ENCODE peak calls at places on chromosomes 6 and 20, in four cellular contexts. D is mesendoderm; I is pancreas; S is naive thymus-derived CD4-positive, alpha-beta T cell. H is an unnamed sample. For H3K27me3, the result is how much of the 10 kb centered on the place peaks cover.

GRCh38 chr6:15987569-15987968 is 141.3 kb upstream of the MYLIP start:
- DNase-seq in D (peak), I (no peak), S (no peak), H (no peak)

GRCh38 chr20:51678041-51678697 is 90.0 kb downstream of the ATP9A start:
- DNase-seq in D (no peak), S (no peak), I (no peak), H (no peak)

GRCh38 chr6:70725817-70726413 is 58.2 kb downstream of the SMAP1 start:
- DNase-seq in I (no peak), S (no peak), D (peak), H (no peak)

GRCh38 chr20:11305406-11305805 is 612.3 kb upstream of the BTBD3 start:
- DNase-seq in S (no peak), I (no peak), D (peak), H (no peak)

GRCh38 chr20:41879151-41879550 is 261.0 kb upstream of the CHD6 start:
- DNase-seq in D (peak), I (no peak), S (no peak), H (no peak)

GRCh38 chr20:45361794-45362193 is 1.2 kb upstream of the SYS1 start:
- DNase-seq in I (no peak), D (no peak), S (no peak), H (no peak)

GRCh38 chr6:5379647-5380242 is 118.4 kb downstream of the FARS2 start:
- DNase-seq in D (peak), I (no peak), S (no peak), H (no peak)

GRCh38 chr6:55388161-55388560 is 60.9 kb downstream of the GFRAL start:
- DNase-seq in D (no peak), I (no peak), S (no peak), H (no peak)

GRCh38 chr20:33042983-33043730 is 10.5 kb upstream of the BPIFB3 start:
- DNase-seq in D (no peak), I (no peak), S (no peak), H (no peak)

GRCh38 chr6:160764847-160765246 is 62.8 kb downstream of the PLG start:
- DNase-seq in I (no peak), S (no peak), D (no peak), H (no peak)

GRCh38 chr6:142419071-142419470 is 117.3 kb downstream of the ADGRG6 start:
- DNase-seq in D (no peak), I (no peak), S (no peak), H (no peak)

GRCh38 chr6:116101298-116101718 is 655 bp downstream of the NT5DC1 start:
- DNase-seq in S (no peak), D (no peak), I (no peak), H (no peak)

GRCh38 chr6:135576055-135576454 is 78.5 kb upstream of the AHI1 start:
- DNase-seq in I (no peak), D (no peak), S (no peak), H (no peak)

GRCh38 chr6:170529839-170530520 is 23.1 kb downstream of the PSMB1 start:
- DNase-seq in D (peak), S (peak), I (peak), H (peak)

GRCh38 chr6:141744971-141745370 is 387.8 kb upstream of the GJE1 start:
- DNase-seq in I (no peak), S (no peak), D (no peak), H (no peak)

GRCh38 chr20:46945465-46945864 is 50.8 kb downstream of the EYA2 start:
- DNase-seq in S (no peak), D (peak), I (no peak), H (no peak)

DNA sequence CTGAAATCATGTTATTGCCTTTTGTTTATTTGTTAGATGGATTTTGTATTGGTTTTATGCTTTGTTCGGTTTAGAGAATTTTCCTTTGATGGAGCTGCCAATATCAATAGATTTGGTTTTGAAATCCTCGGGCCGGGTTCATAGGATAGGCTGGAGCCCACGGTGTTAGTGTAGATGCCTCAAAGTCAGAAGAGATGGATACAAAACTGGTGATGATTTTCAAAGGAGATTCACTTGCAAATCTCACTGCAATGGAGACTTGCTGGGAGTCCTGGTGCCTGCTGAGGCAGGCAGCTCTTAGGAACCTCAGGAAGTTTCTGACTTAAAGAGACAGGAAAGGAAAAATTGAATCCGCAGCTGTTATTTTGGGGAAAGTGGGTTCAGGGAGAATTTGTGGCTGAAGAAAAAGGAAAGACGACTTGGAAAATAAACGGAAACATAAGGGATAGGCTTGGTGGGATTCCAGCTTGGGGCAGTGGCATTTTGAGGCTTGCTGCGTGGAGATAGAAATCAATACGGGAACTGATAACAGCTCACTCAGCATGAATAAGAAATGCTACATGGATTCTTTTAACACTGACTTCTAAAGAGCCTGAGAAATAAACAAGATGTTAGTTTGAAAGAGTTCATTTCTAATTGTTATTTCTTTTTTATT is 241.6 kb downstream of the PHACTR1 start:
- DNase-seq in I (no peak), S (no peak), D (peak), H (no peak)
- H3K4me3 ChIP-seq in I (peak), S (peak), D (no peak), H (no peak)

DNA sequence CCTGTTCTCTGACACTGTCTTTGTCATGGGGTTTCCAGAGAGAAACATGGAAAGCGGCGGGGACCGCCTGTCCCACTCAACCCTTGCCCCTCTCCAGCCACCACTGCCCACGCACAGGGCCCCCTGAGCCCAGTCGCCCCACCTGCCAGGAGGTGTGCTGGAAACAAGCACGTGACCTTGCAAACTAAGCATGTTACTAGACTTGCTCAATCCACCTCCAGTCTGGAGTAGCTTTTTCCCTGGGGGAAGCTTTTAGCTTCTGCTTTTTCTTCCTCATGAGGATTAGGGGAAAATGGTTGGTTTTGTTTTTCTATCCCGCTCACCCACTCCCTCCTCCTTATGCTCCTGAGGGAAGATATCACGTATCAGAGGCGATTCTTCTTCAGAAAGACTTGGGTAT is 105.7 kb downstream of the PLEKHG1 start:
- DNase-seq in D (no peak), I (no peak), S (no peak), H (no peak)
- H3K27ac ChIP-seq in D (no peak), I (no peak), S (no peak), H (no peak)

DNA sequence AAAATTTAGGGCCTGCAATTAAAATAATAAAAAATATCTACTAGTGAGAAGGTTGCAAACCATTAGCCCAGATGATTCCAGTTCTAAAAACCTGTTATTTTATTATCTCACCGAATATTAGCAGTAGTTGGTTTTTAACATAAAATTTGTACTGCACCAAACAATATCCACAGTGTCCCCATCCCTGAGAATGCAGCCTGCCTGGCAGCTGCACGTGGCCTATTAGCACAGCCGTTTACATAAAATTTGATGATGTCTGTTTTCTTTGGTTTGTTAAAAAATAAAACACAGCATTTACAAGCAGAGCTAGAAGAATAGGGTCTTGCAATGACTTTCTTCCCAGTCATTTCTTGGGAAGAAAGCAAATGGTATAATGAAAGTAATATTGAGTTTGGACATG is 58.2 kb downstream of the FUT9 start:
- DNase-seq in D (no peak), S (no peak), I (no peak), H (no peak)
- H3K27me3 ChIP-seq in D (under half), S (under half), I (under half), H (under half)

DNA sequence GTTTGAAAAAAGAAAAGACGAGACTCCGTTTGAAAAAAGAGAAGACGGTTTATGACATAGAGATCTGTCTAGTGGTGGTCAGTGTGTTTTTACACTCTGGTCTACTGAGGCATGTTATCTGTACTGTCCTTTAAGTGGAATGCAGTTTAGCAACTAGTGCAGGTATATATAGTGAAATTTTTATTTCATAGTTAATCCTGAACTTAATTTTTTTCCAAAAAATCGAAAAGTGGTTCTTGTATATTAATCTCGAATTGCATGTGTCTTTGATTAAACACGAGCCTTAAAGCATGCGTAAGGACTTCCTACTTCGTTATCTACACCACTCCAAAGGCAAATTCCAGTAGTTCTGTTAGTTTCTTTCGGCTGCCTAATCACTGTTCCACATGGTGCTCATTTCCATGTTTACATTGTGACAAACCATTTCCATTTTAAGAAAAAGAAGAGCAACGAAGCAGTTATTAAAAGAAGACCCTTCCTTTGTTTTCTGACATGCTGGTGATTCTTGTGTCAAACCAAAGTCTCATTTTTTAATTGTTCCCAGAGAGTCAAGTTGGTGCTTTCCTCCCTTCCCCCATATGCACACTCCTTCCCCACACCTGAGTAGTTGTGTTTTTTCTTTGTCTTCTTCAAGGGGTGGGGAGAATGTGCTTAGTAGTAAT is 2.3 kb downstream of the SNX9 start:
- DNase-seq in S (no peak), D (no peak), I (no peak), H (no peak)
- H3K4me3 ChIP-seq in S (no peak), D (no peak), I (no peak), H (no peak)

DNA sequence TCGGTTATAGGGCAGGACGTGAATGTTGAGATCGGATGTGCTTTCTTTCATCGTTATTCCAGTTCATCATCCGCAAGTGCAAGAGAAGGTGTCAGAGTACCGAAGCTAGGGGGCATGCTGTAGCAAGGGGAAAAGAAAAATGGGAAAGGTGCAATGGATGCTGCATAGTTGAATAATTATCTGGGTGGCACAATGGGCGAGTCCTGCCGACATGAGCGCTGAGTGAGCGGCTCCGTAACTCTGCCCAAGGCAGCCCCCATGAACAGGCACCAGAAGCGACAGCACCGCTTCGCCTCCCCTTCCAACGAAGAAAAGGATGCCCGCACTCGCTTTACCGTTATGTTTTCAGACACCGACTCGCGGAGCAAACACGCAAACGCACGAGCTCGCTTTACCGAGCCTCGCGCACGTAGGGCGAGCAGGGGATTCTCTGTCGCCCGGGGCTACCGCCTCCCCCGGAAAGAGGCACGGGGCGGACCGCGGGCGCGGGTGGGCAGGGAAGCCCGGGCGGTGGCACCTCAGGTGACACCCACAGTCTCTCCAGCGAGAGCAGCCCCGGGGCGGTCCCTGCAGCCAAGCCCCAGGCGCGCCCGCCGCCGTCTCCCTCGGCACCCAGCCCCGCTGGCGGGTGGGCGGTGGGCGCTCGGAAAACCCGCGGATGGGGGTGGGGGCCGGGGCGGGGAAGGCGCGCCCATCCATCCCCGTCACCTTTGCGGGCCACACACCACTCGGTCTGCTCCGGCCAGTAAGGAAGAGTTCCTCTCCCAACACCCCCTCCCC is 654 bp downstream of the WASF1 start:
- DNase-seq in S (peak), D (peak), I (peak), H (peak)
- H3K27ac ChIP-seq in S (peak), D (peak), I (peak), H (peak)

GRCh38 chr6:50816947-50817637 is 1.6 kb upstream of the TFAP2B start:
- DNase-seq in I (no peak), S (no peak), D (no peak), H (no peak)

GRCh38 chr6:50819527-50819905 is 845 bp downstream of the TFAP2B start:
- DNase-seq in D (no peak), S (no peak), I (no peak), H (no peak)

GRCh38 chr6:50819906-50820589 is 1.4 kb downstream of the TFAP2B start:
- DNase-seq in D (no peak), I (no peak), S (no peak), H (no peak)

GRCh38 chr6:50817638-50817950 is 1.1 kb upstream of the TFAP2B start:
- DNase-seq in D (no peak), S (no peak), I (no peak), H (no peak)

DNA sequence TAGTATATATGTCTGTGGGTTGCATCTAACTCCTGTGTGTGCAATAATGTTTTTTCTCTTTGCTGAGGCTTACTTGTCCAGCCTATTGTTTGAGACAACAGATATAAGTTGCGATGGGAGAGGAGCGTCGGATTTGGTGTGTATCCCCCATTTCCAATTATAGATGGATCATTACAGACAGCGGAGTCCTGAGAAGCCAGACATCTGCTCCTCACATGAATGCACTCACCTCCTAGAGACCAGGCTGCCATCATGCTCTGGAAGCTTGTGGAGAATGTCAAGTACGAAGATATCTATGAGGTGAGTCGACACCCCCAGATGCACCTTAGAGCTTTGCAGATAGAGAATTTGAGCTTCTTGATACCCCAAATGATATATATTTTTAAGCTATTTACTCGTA is at the start of gene TFAP2B:
- DNase-seq in S (no peak), D (no peak), I (no peak), H (no peak)
- H3K27me3 ChIP-seq in S (under half), D (half or more), I (under half), H (under half)

GRCh38 chr6:162488444-162488843 is 239.1 kb downstream of the PRKN start:
- DNase-seq in D (no peak), S (no peak), I (no peak), H (no peak)

GRCh38 chr6:162481938-162482337 is 245.6 kb downstream of the PRKN start:
- DNase-seq in D (peak), I (no peak), S (no peak), H (no peak)

GRCh38 chr6:162489406-162489976 is 238.1 kb downstream of the PRKN start:
- DNase-seq in D (no peak), S (no peak), I (no peak), H (no peak)

DNA sequence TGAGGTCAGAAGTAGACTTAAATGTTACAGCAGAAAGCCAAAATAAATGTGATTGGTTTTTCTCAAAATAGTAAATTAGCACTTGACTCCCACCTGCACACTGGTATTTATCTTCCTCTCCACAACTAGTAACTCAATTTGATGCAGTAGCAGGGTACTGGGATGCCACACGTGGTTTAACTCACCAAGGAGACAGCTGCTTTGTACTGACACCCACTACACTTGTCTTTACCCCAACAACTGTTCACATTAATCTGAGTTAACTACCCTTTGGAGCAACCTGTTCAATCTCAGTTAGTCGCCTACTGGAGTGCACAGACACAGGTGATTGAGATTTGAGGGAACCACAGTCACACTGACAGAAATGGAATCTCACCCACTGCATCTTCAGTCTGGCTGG is 242.1 kb downstream of the PRKN start:
- DNase-seq in D (no peak), I (no peak), S (no peak), H (no peak)
- H3K4me3 ChIP-seq in D (no peak), I (no peak), S (no peak), H (no peak)

GRCh38 chr6:17987576-17988421 is at the start of gene KIF13A:
- DNase-seq in S (peak), I (peak), D (peak), H (no peak)
- H3K27ac ChIP-seq in S (no peak), I (peak), D (peak), H (peak)

H was measured in CD8-positive, alpha-beta memory T cell.